ENCODE peak calls at places on chromosomes 5 and 9, in nine cellular contexts. Q is neural progenitor cell, X is kidney epithelial cell, F is lower leg skin, M is fibroblast of mammary gland, W is mammary epithelial cell, L is upper lobe of right lung, S is epithelial cell of proximal tubule, I is dorsolateral prefrontal cortex. C is an unnamed sample.
A peak's percentile ranks its signal among the peaks of the same experiment; 100 is the strongest.

GRCh38 chr9:104553261-104553660 is 15.7 kb upstream of the OR13C8 start:
- DNase-seq in Q (no peak), X (no peak), F (no peak), M (peak; percentile 29), W (no peak), L (no peak), S (no peak), I (no peak), C (no peak)

GRCh38 chr5:132272341-132273210 is 15.1 kb downstream of the PDLIM4 start:
- DNase-seq in Q (peak; percentile 65), X (no peak), F (peak; percentile 86), M (peak; percentile 48), W (no peak), L (no peak), S (no peak), I (no peak), C (peak; percentile 70)

GRCh38 chr9:22147818-22148573 is 138.9 kb upstream of the CDKN2B start:
- DNase-seq in Q (no peak), X (peak; percentile 53), F (no peak), M (peak; percentile 99), W (peak; percentile 99), L (no peak), S (no peak), I (no peak), C (no peak)

GRCh38 chr9:4382722-4383317 is 83.0 kb upstream of the GLIS3 start:
- DNase-seq in Q (peak; percentile 53), X (no peak), F (no peak), M (peak; percentile 41), W (peak; percentile 14), L (no peak), S (no peak), I (no peak), C (peak; percentile 25)

GRCh38 chr9:114053246-114054005 is 24.7 kb downstream of the AMBP start:
- DNase-seq in Q (no peak), X (no peak), F (peak; percentile 82), M (no peak), W (no peak), L (no peak), S (no peak), I (no peak), C (no peak)

GRCh38 chr5:79853676-79854418 is 137.2 kb downstream of the MTX3 start:
- DNase-seq in Q (no peak), X (peak; percentile 16), F (peak; percentile 28), M (peak; percentile 70), W (peak; percentile 75), L (no peak), S (peak; percentile 25), I (no peak), C (no peak)

GRCh38 chr5:175321927-175322532 is 122.0 kb downstream of the DRD1 start:
- DNase-seq in Q (peak; percentile 93), X (no peak), F (no peak), M (peak; percentile 23), W (peak; percentile 2), L (no peak), S (no peak), I (no peak), C (peak; percentile 24)

GRCh38 chr5:103480246-103480645 is 82.3 kb downstream of the NUDT12 start:
- DNase-seq in Q (no peak), X (no peak), F (no peak), M (no peak), W (no peak), L (no peak), S (no peak), I (no peak), C (no peak)

GRCh38 chr5:125045647-125046046 is 299.2 kb upstream of the ZNF608 start:
- DNase-seq in Q (no peak), X (no peak), F (no peak), M (no peak), W (no peak), L (no peak), S (no peak), I (no peak), C (no peak)

GRCh38 chr5:67290620-67291019 is 94.0 kb upstream of the CD180 start:
- DNase-seq in Q (no peak), X (no peak), F (no peak), M (no peak), W (no peak), L (no peak), S (no peak), I (no peak), C (no peak)

GRCh38 chr5:173328896-173329369 is 719 bp upstream of the STC2 start:
- DNase-seq in Q (peak; percentile 69), X (peak; percentile 39), F (peak; percentile 79), M (peak; percentile 62), W (peak; percentile 76), L (no peak), S (no peak), I (no peak), C (no peak)

GRCh38 chr5:109281136-109281690 is 128.6 kb downstream of the PJA2 start:
- DNase-seq in Q (no peak), X (no peak), F (no peak), M (no peak), W (no peak), L (no peak), S (no peak), I (no peak), C (no peak)

GRCh38 chr5:119070578-119070827 is 384 bp upstream of the DMXL1 start:
- DNase-seq in Q (peak; percentile 93), X (no peak), F (peak; percentile 96), M (no peak), W (no peak), L (peak; percentile 90), S (no peak), I (no peak), C (peak; percentile 56)

GRCh38 chr9:130699047-130699446 is 5.5 kb downstream of the EXOSC2 start:
- DNase-seq in Q (no peak), X (no peak), F (no peak), M (no peak), W (no peak), L (peak; percentile 1), S (no peak), I (no peak), C (no peak)

GRCh38 chr5:94793113-94793815 is 174.8 kb downstream of the SLF1 start:
- DNase-seq in Q (no peak), X (peak; percentile 19), F (no peak), M (peak; percentile 85), W (no peak), L (no peak), S (no peak), I (no peak), C (peak; percentile 83)

DNA sequence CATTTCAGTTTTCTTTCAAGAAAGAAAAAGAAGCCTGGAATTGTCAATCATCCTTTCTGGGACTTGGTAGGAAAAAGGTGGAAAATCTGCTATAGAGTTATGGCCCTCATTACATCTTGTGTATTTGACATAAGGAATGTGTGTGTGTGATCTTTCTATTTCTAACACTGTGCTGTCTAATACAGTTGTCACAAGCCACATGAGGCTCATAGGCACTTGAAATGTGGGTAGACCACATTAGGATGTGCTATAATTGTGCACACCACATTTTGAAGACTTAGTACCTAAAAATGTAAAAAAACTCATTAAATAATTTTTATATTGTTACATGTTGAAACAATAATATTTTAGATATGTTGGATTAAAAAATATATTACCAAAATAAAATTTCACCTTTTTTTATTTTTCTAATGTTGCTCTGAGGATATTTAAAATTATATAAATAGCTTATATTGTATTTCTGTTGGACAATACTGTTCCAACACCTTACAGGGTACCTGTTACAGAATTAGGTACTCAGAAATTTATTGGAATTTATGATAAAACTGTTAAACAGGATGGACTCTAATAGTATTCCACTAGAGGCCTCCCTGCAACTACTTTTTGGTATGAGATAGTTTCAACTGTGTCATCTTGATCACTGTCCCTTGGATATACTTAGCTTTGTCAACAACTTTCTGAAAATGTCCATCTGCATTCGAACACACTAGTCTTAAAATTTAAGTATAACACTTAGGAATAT is 18.4 kb downstream of the MSANTD3 start:
- DNase-seq in Q (no peak), X (no peak), F (no peak), M (no peak), W (no peak), L (no peak), S (no peak), I (no peak), C (no peak)
- TF ChIP-seq CTCF in Q (no peak), X (no peak), F (no peak), M (no peak), W (no peak), L (no peak), S (no peak), I (peak; percentile 35), C (no peak)

DNA sequence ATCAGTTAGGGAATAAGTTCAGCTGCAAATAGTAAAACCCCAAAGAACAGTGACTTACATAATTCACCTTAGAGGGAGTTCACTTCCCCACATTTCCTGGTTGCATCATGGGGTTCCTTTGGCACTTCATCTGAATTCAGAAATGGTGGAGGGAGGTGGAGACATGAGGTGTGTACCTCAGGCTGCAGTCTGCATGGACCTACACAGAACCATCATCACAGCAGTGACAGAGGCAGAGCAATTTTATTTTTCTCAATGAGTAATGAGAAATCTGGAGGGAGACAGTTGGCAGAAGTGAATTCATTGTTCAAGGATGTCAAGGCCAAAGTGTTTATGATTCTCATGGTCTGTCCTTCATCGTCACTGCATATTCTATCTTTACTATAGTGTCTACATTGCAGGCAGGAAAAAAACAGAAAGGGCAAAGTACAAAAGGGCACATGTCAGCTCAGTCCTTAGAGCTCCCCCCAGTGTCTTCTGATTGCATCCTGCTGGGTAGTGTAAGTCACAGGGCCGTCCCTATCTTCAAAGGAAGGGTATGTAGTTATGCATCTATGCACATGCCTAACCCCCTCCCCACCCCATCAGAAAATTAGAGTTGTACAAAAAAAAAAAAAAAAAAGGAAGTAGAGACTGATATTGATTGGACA is 132.8 kb upstream of the APC start:
- DNase-seq in Q (peak; percentile 52), X (no peak), F (no peak), M (peak; percentile 11), W (no peak), L (no peak), S (no peak), I (no peak), C (peak; percentile 35)
- TF ChIP-seq CTCF in Q (peak; percentile 50), X (peak; percentile 22), F (no peak), M (peak; percentile 20), W (no peak), L (no peak), S (peak; percentile 60), I (peak; percentile 34), C (peak; percentile 42)

GRCh38 chr9:136267261-136268111 is 21.9 kb upstream of the QSOX2 start:
- DNase-seq in Q (peak; percentile 94), X (peak; percentile 28), F (peak; percentile 94), M (peak; percentile 78), W (peak; percentile 66), L (peak; percentile 92), S (no peak), I (peak; percentile 82), C (peak; percentile 99)
- TF ChIP-seq CTCF in Q (peak; percentile 24), X (peak; percentile 27), F (no peak), M (peak; percentile 22), W (no peak), L (peak; percentile 23), S (no peak), I (peak; percentile 22), C (peak; percentile 56)

DNA sequence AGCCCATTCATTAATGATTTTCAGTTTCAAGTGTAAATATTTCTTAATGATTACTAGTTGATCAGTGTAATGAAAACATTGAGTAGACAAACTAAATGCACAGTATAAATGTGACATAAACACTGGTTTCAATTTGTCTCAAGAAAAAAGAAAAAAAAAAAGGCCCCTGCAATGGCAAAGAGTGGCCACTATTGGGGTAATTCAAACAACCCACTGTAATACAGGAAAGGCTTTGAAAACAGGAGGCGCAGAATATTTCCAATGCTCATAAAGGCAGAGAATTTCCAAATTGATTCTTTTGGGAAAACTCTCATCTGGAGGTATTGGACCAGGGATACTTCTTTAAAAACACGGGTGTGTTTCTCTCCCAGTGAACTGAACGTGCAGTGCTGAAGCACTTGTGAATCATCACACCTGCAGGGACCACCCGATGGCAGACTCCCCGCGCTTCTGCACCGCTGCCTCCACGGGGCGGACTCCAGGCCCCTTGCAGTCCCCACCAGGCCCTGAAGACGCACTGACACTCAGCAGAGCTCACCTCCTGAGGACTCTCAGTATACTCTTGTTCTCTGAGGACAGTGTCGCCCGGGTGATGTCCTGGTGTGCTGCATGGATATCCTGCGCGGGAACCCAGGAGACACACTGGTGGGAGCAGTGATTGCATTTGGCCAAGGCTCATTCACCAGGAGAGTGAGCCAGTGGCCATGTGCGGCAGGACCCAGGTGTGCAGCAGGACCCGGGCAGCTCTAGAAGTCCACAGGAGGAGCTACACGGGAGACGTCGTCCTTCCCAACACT is 227.6 kb upstream of the IRX4 start:
- DNase-seq in Q (no peak), X (no peak), F (peak; percentile 49), M (no peak), W (no peak), L (no peak), S (no peak), I (no peak), C (no peak)
- TF ChIP-seq CTCF in Q (peak; percentile 34), X (no peak), F (no peak), M (no peak), W (no peak), L (no peak), S (no peak), I (no peak), C (no peak)

C was measured in GM10248.